ENCODE peak calls at places on chromosome 11, in four cellular contexts. One of them, this sample, is unnamed.
A peak's percentile ranks its signal among the peaks of the same experiment; 100 is the strongest.

GRCh38 chr11:2097356-2097997 is 41.7 kb downstream of the IGF2 start:
- DNase-seq in aorta: no peak
- DNase-seq in sigmoid colon: peak; percentile 74
- DNase-seq in cardiac muscle cell: peak; percentile 50
- DNase-seq in this sample: peak; percentile 71

GRCh38 chr11:11414996-11415395 is 61.9 kb upstream of the CSNK2A3 start:
- DNase-seq in aorta: no peak
- DNase-seq in sigmoid colon: no peak
- DNase-seq in cardiac muscle cell: no peak
- DNase-seq in this sample: no peak

GRCh38 chr11:126115820-126116319 is 53.2 kb upstream of the CDON start:
- DNase-seq in aorta: peak; percentile 74
- DNase-seq in sigmoid colon: peak; percentile 92
- DNase-seq in cardiac muscle cell: no peak
- DNase-seq in this sample: peak; percentile 71

GRCh38 chr11:113137735-113138529 is 176.5 kb upstream of the TTC12 start:
- DNase-seq in aorta: no peak
- DNase-seq in sigmoid colon: no peak
- DNase-seq in cardiac muscle cell: no peak
- DNase-seq in this sample: no peak

GRCh38 chr11:98307827-98308491 is 712.8 kb upstream of the CNTN5 start:
- DNase-seq in aorta: no peak
- DNase-seq in sigmoid colon: no peak
- DNase-seq in cardiac muscle cell: peak; percentile 8
- DNase-seq in this sample: no peak

GRCh38 chr11:92964471-92964870 is 5.0 kb upstream of the MTNR1B start:
- DNase-seq in aorta: no peak
- DNase-seq in sigmoid colon: no peak
- DNase-seq in cardiac muscle cell: no peak
- DNase-seq in this sample: no peak

GRCh38 chr11:82995754-82996398 is 75.8 kb downstream of the RAB30 start:
- DNase-seq in aorta: no peak
- DNase-seq in sigmoid colon: no peak
- DNase-seq in cardiac muscle cell: no peak
- DNase-seq in this sample: peak; percentile 57

GRCh38 chr11:96306933-96307747 is 35.9 kb downstream of the MAML2 start:
- DNase-seq in aorta: peak; percentile 88
- DNase-seq in sigmoid colon: peak; percentile 90
- DNase-seq in cardiac muscle cell: peak; percentile 95
- DNase-seq in this sample: peak; percentile 59

GRCh38 chr11:45158210-45158644 is 11.8 kb downstream of the PRDM11 start:
- DNase-seq in aorta: no peak
- DNase-seq in sigmoid colon: peak; percentile 72
- DNase-seq in cardiac muscle cell: peak; percentile 83
- DNase-seq in this sample: no peak

DNA sequence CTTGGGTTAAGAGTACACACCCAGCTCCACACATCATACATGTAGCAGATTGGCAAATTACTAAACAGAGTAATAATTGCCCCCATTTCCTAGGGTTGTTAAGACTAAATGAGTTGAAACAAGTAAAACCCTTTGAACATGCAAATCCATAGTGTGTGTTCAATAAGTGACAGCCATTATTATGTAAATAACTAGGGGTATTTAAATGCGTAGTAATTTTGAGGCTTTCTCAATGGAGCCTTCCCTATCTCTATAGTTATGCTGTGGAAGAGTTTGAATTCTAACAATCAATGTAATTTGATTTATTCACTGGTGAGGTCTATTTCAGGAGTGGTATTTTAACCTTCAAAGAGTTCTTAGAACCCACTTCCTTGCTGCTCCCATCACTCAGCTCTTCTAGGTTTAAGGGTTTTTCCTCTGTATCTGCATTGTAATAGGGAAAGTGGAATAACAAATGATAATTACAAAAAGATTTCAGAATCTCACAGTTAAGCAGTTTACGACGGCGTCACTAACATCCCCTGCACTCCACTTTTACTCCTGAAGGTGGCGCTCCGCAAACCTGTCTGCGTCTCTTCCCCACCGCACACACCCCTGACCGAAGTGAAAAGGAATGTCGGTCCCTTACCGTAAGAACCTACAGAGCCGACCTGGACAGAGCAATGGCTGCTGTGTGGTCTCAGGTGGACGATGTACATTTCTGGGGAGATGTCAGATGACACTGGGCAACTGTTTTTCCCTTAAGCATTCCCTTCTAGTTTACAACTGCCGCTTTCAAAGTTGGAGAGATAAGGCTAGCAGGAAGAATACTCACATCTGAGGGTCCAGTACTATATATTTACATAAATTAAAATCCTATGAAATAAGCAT is 80.8 kb downstream of the ZC3H12C start:
- DNase-seq in aorta: peak; percentile 74
- DNase-seq in sigmoid colon: peak; percentile 74
- DNase-seq in cardiac muscle cell: peak; percentile 80
- DNase-seq in this sample: peak; percentile 76
- H3K27ac ChIP-seq in aorta: no peak overlapping the region
- H3K27ac ChIP-seq in sigmoid colon: no peak overlapping the region
- H3K27ac ChIP-seq in cardiac muscle cell: no peak overlapping the region
- H3K27ac ChIP-seq in this sample: no peak overlapping the region

GRCh38 chr11:132123449-132123848 is 753.0 kb downstream of the NTM start:
- DNase-seq in aorta: no peak
- DNase-seq in sigmoid colon: no peak
- DNase-seq in cardiac muscle cell: no peak
- DNase-seq in this sample: no peak

GRCh38 chr11:132123854-132124835 is 753.7 kb downstream of the NTM start:
- DNase-seq in aorta: no peak
- DNase-seq in sigmoid colon: no peak
- DNase-seq in cardiac muscle cell: no peak
- DNase-seq in this sample: no peak

GRCh38 chr11:132131051-132131450 is 760.6 kb downstream of the NTM start:
- DNase-seq in aorta: no peak
- DNase-seq in sigmoid colon: no peak
- DNase-seq in cardiac muscle cell: no peak
- DNase-seq in this sample: no peak

GRCh38 chr11:132125855-132126841 is 755.7 kb downstream of the NTM start:
- DNase-seq in aorta: no peak
- DNase-seq in sigmoid colon: no peak
- DNase-seq in cardiac muscle cell: peak; percentile 20
- DNase-seq in this sample: peak; percentile 22

DNA sequence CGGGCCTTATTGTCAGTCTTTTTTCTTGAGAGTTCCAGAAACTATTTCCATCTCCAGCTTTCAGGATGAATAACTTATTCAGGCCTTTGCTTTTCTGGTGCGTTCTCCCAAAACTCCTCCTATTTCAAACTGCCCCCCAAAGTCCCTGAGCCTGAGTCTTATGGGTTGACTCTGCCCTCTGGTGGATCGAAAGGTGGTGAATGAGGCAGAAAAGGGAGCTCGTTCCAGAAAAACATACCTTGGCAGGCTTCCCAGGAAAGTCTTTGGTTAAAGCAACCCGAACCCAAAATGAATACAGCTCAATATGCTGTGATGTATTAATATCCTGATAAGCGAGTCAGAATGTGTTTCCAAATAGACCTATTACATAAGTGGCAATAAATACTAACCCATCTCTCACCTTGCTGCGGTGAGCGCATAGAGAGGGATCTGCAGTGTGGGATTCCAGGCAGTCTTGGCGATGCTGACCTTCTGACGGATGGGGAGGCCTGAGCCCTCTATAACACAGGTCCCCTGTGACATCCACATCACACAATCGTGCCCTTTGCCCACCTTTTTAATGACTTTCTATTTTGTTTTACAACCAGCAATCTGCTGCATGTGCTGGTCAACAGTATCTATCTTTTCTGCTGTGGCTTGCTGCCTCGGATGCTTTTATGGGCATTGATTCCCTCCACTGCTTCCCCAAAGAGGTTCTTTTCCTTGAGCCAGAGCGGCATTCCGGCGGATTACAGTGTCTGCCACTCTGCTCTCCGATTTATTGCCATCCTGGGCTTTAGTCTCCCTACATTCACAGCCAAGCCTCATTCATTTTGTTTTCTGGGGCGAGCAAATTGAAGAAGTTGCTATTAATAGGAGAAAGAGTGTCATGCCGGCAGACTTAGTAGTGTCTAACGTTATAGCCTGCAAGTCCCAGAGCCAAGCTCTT is 756.8 kb downstream of the NTM start:
- DNase-seq in aorta: peak; percentile 59
- DNase-seq in sigmoid colon: peak; percentile 71
- DNase-seq in cardiac muscle cell: peak; percentile 21
- DNase-seq in this sample: no peak
- H3K27ac ChIP-seq in aorta: no peak overlapping the region
- H3K27ac ChIP-seq in sigmoid colon: peak overlapping the region; percentile 50
- H3K27ac ChIP-seq in cardiac muscle cell: no peak overlapping the region
- H3K27ac ChIP-seq in this sample: no peak overlapping the region

GRCh38 chr11:94740975-94741707 is 27.0 kb upstream of the AMOTL1 start:
- DNase-seq in aorta: peak; percentile 59
- DNase-seq in sigmoid colon: peak; percentile 74
- DNase-seq in cardiac muscle cell: peak; percentile 30
- DNase-seq in this sample: peak; percentile 70

GRCh38 chr11:94737171-94737611 is 31.0 kb upstream of the AMOTL1 start:
- DNase-seq in aorta: no peak
- DNase-seq in sigmoid colon: no peak
- DNase-seq in cardiac muscle cell: no peak
- DNase-seq in this sample: no peak

GRCh38 chr11:94740083-94740974 is 27.8 kb upstream of the AMOTL1 start:
- DNase-seq in aorta: peak; percentile 67
- DNase-seq in sigmoid colon: peak; percentile 85
- DNase-seq in cardiac muscle cell: peak; percentile 40
- DNase-seq in this sample: peak; percentile 77

GRCh38 chr11:94738746-94739145 is 29.4 kb upstream of the AMOTL1 start:
- DNase-seq in aorta: no peak
- DNase-seq in sigmoid colon: no peak
- DNase-seq in cardiac muscle cell: no peak
- DNase-seq in this sample: no peak

DNA sequence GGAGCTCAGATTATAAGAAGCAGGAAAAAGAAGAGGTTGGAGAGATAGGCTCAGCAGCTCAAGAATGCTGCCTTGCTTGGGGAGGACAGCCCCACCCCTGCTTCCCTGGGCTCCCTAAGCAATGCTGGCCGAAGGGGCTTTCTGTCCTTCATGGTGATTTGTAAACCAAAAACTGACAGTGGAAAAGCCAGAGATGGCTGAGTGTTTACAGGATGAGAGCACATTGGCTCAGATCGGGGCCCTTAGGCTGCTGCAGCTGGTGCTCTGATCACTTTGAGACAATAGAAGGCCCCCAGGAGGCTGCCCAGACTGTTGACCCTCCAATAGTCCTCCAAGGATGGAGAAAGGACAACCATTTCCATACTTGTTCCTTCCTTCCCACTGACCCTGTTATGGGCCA is 28.8 kb upstream of the AMOTL1 start:
- DNase-seq in aorta: no peak
- DNase-seq in sigmoid colon: no peak
- DNase-seq in cardiac muscle cell: no peak
- DNase-seq in this sample: no peak
- H3K27ac ChIP-seq in aorta: no peak overlapping the region
- H3K27ac ChIP-seq in sigmoid colon: peak overlapping the region; percentile 81
- H3K27ac ChIP-seq in cardiac muscle cell: no peak overlapping the region
- H3K27ac ChIP-seq in this sample: no peak overlapping the region

GRCh38 chr11:61367406-61367805 is 5.2 kb downstream of the TMEM138 start:
- DNase-seq in aorta: no peak
- DNase-seq in sigmoid colon: no peak
- DNase-seq in cardiac muscle cell: no peak
- DNase-seq in this sample: no peak

GRCh38 chr11:61369372-61370348 is 7.5 kb downstream of the TMEM138 start:
- DNase-seq in aorta: peak; percentile 73
- DNase-seq in sigmoid colon: peak; percentile 76
- DNase-seq in cardiac muscle cell: no peak
- DNase-seq in this sample: peak; percentile 78

GRCh38 chr11:61372659-61373058 is 10.5 kb downstream of the TMEM138 start:
- DNase-seq in aorta: no peak
- DNase-seq in sigmoid colon: no peak
- DNase-seq in cardiac muscle cell: no peak
- DNase-seq in this sample: no peak

GRCh38 chr11:61375709-61376108 is 13.5 kb downstream of the TMEM138 start:
- DNase-seq in aorta: no peak
- DNase-seq in sigmoid colon: no peak
- DNase-seq in cardiac muscle cell: no peak
- DNase-seq in this sample: no peak

GRCh38 chr11:61370349-61371005 is 8.3 kb downstream of the TMEM138 start:
- DNase-seq in aorta: no peak
- DNase-seq in sigmoid colon: no peak
- DNase-seq in cardiac muscle cell: no peak
- DNase-seq in this sample: no peak
- H3K27ac ChIP-seq in aorta: no peak overlapping the region
- H3K27ac ChIP-seq in sigmoid colon: no peak overlapping the region
- H3K27ac ChIP-seq in cardiac muscle cell: no peak overlapping the region
- H3K27ac ChIP-seq in this sample: peak overlapping the region; percentile 53

DNA sequence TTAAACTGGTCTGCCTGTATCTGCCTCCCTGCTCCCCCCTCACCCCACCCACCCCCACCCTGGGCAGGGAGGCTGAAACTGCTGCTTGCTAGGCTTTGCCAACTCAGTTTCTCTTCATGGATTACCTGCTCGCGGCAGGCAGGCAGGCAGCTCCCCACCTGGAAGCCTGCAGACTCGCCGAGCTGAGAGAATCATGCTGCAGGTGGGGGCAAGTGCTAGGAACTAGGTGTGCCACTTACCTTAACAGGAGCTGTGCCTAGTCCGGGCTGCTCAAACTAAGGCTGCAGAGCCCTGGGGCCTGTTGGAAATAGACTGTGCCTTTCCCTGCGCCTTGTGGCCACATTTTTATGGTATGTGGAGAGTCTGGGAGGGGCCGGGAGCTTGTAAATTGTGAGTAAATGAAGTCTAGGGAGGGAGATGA is 30.3 kb downstream of the MARK2 start:
- DNase-seq in aorta: no peak
- DNase-seq in sigmoid colon: no peak
- DNase-seq in cardiac muscle cell: no peak
- DNase-seq in this sample: no peak
- H3K27ac ChIP-seq in aorta: no peak overlapping the region
- H3K27ac ChIP-seq in sigmoid colon: no peak overlapping the region
- H3K27ac ChIP-seq in cardiac muscle cell: no peak overlapping the region
- H3K27ac ChIP-seq in this sample: no peak overlapping the region

GRCh38 chr11:86621854-86622253 is 50.6 kb downstream of the ME3 start:
- DNase-seq in aorta: no peak
- DNase-seq in sigmoid colon: no peak
- DNase-seq in cardiac muscle cell: no peak
- DNase-seq in this sample: no peak
- H3K27ac ChIP-seq in aorta: peak overlapping the region; percentile 51
- H3K27ac ChIP-seq in sigmoid colon: peak overlapping the region; percentile 68
- H3K27ac ChIP-seq in cardiac muscle cell: no peak overlapping the region
- H3K27ac ChIP-seq in this sample: no peak overlapping the region